ENCODE peak calls at places on chromosomes 16 and 17, in eight cellular contexts. H is activated T-helper 9 cell treated with anti-CD3 and anti-CD28 coated beads, Interleukin-2, amount 50 U/mL, for 16 hours; Q is stimulated activated CD4-positive, alpha-beta T cell treated with anti-CD3 and anti-CD28 coated beads, Interleukin-4, amount 100 ng/mL, for 48 hours; V is AG09309; L is foreskin fibroblast; J is Right ventricle myocardium superior; N is stimulated activated CD8-positive, alpha-beta memory T cell treated with anti-CD3 and anti-CD28 coated beads, Interleukin-15, amount 100 ng/mL, for 1 hour; K is lung microvascular endothelial cell. S is an unnamed sample.

GRCh38 chr16:3998793-3999478 is 117.3 kb downstream of the ADCY9 start:
- DNase-seq in Q (no peak), V (no peak), L (peak; percentile 57), J (peak; percentile 44), H (no peak), N (no peak), K (no peak), S (no peak)

GRCh38 chr16:27547134-27547533 is 2.6 kb downstream of the GTF3C1 start:
- DNase-seq in V (peak; percentile 27), H (no peak), N (no peak), J (no peak), L (peak; percentile 70), K (peak; percentile 65), Q (no peak), S (no peak)

GRCh38 chr17:42387663-42388380 is 420 bp downstream of the STAT3 start:
- DNase-seq in J (peak; percentile 59), L (no peak), H (peak; percentile 20), N (peak; percentile 4), Q (no peak), K (peak; percentile 40), V (no peak), S (no peak)

GRCh38 chr17:75526555-75527270 is 1.2 kb downstream of the LLGL2 start:
- DNase-seq in V (no peak), N (no peak), L (no peak), J (no peak), K (no peak), H (no peak), Q (no peak), S (no peak)

GRCh38 chr17:869067-869466 is 86.9 kb downstream of the MRM3 start:
- DNase-seq in H (no peak), J (peak; percentile 79), V (peak; percentile 47), N (no peak), Q (no peak), L (peak; percentile 86), K (no peak), S (no peak)

GRCh38 chr16:1979271-1980025 is 1.8 kb downstream of the NOXO1 start:
- DNase-seq in N (no peak), H (no peak), V (no peak), K (no peak), J (no peak), Q (no peak), L (no peak), S (no peak)

GRCh38 chr16:4699030-4699556 is 5.7 kb downstream of the NUDT16L1 start:
- DNase-seq in K (no peak), N (no peak), Q (no peak), V (no peak), J (no peak), L (no peak), H (no peak), S (no peak)

GRCh38 chr16:14015948-14016347 is 55.2 kb upstream of the MRTFB start:
- DNase-seq in J (no peak), N (no peak), V (peak; percentile 60), K (peak; percentile 87), Q (no peak), H (no peak), L (peak; percentile 84), S (no peak)